ENCODE peak calls at places on chromosomes 7 and 10, in four cellular contexts. T is GM12891, X is GM12878, B is K562. V is an unnamed sample.

GRCh38 chr10:124194199-124194824 is 100.9 kb upstream of the CHST15 start:
- DNase-seq in X (peak), T (no peak), B (no peak), V (no peak)

GRCh38 chr10:33008499-33009243 is 50.6 kb upstream of the ITGB1 start:
- DNase-seq in B (peak), X (peak), T (no peak), V (peak)

GRCh38 chr7:151167197-151167911 is at the start of gene GBX1:
- DNase-seq in B (peak), T (no peak), X (no peak), V (no peak)

GRCh38 chr7:28075674-28076358 is 104.8 kb downstream of the JAZF1 start:
- DNase-seq in T (no peak), B (no peak), X (no peak), V (no peak)

GRCh38 chr7:50347693-50348092 is 43.2 kb downstream of the IKZF1 start:
- DNase-seq in B (no peak), X (no peak), T (no peak), V (no peak)

GRCh38 chr7:111029141-111029572 is 61.8 kb upstream of the LRRN3 start:
- DNase-seq in B (no peak), T (no peak), X (no peak), V (no peak)

GRCh38 chr10:132434405-132435005 is 37.5 kb downstream of the PWWP2B start:
- DNase-seq in B (peak), X (no peak), T (no peak), V (peak)

GRCh38 chr10:124301736-124302135 is 117.0 kb downstream of the OAT start:
- DNase-seq in T (no peak), X (no peak), B (no peak), V (no peak)

GRCh38 chr10:21758239-21758638 is 224.2 kb downstream of the MLLT10 start:
- DNase-seq in B (no peak), T (no peak), X (no peak), V (no peak)

GRCh38 chr10:3093996-3094395 is 26.6 kb downstream of the PFKP start:
- DNase-seq in X (no peak), T (no peak), B (no peak), V (no peak)

GRCh38 chr10:23884671-23885070 is 324.3 kb upstream of the KIAA1217 start:
- DNase-seq in X (no peak), B (no peak), T (no peak), V (no peak)

GRCh38 chr7:41979834-41980307 is 257.1 kb downstream of the GLI3 start:
- DNase-seq in T (no peak), X (no peak), B (peak), V (no peak)

GRCh38 chr10:129922598-129923123 is 41.4 kb downstream of the EBF3 start:
- DNase-seq in T (no peak), X (no peak), B (no peak), V (no peak)

GRCh38 chr10:110643670-110644597 is at the start of gene RBM20:
- DNase-seq in X (no peak), T (peak), B (peak), V (peak)

GRCh38 chr7:17633099-17633498 is 307.2 kb downstream of the SNX13 start:
- DNase-seq in B (no peak), T (no peak), X (no peak), V (no peak)

GRCh38 chr7:132575987-132576722 is at the start of gene PLXNA4:
- DNase-seq in X (no peak), B (no peak), T (no peak), V (no peak)

GRCh38 chr10:48509974-48510692 is 94.7 kb downstream of the ARHGAP22 start:
- DNase-seq in B (peak), T (no peak), X (no peak), V (no peak)

GRCh38 chr10:9792181-9792580 is 1225.5 kb upstream of the CELF2 start:
- DNase-seq in B (no peak), T (no peak), X (no peak), V (no peak)

GRCh38 chr7:42224391-42225003 is 12.5 kb downstream of the GLI3 start:
- DNase-seq in B (no peak), T (no peak), X (no peak), V (no peak)

DNA sequence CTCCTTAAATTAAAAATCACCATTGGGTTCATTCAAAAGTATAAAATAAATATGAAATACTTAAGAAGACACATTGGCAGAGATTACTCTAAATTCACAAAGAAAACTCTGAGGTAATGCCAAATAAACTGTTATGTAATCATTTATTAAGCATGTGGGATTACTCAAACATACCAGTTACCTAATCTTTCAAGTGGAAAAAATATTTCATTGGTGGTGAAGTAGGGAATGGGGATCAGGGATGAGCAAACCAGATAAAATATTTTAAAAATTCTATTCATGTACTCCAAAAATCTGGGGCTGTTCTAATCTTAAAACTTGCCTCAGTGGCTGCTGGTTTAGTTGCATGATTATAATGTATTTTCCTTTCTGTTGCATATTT is 19.4 kb downstream of the LMOD2 start:
- DNase-seq in T (no peak), B (no peak), X (no peak), V (no peak)
- TF ChIP-seq SPI1 in T (no peak), B (no peak), X (no peak), V (no peak)

GRCh38 chr10:70513848-70514309 is 35.3 kb downstream of the PALD1 start:
- DNase-seq in B (no peak), T (peak), X (peak), V (no peak)
- TF ChIP-seq SPI1 in B (no peak), T (peak), X (peak), V (no peak)

GRCh38 chr7:36871355-36871738 is 147.1 kb upstream of the AOAH start:
- DNase-seq in B (no peak), X (no peak), T (no peak), V (no peak)
- TF ChIP-seq SPI1 in B (no peak), X (no peak), T (no peak), V (no peak)

GRCh38 chr7:43902542-43903054 is 3.8 kb downstream of the URGCP start:
- DNase-seq in B (no peak), X (no peak), T (no peak), V (no peak)

GRCh38 chr7:43905209-43905946 is 1.0 kb downstream of the URGCP start:
- DNase-seq in X (no peak), T (no peak), B (no peak), V (no peak)

GRCh38 chr7:43905954-43906326 is 456 bp downstream of the URGCP start:
- DNase-seq in T (peak), B (no peak), X (no peak), V (peak)

GRCh38 chr7:43904533-43905208 is 1.7 kb downstream of the URGCP start:
- DNase-seq in X (no peak), B (no peak), T (no peak), V (no peak)

DNA sequence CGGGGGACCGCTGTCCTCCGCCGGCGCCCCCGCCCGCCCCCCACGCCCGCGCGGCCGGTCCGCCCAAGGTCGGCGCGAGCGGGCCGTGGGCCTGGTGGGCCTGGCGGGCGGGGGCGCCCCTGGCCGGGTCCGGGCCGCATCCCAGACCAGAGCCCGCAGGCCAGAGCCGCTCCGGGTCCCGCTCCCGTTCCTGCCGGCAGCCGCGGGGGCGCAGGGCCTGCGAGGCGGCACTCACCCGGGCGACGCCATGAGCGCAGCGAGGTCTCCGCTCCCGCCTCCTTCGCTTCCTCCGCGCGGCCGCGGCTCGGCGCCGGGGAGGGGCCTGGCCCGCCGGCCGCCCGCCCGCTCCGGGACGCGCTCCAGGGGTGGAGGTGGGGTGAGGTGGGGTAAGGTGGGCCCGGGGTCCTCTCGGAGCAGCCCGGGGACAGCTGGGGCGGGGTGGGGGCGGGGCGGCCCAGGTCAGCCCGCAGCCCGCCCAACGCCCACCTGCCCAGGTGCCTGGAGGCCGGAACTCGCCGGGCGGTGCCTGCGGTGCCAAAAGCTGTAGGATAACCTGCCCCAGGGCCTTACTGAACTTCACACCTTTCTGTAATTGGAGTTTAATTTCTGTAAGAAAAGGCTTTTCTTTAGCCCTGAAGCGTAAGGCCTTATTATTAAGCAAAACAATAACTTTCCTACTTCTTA is at the start of gene URGCP:
- DNase-seq in T (peak), B (peak), X (no peak), V (peak)
- TF ChIP-seq SPI1 in T (no peak), B (no peak), X (no peak), V (no peak)